ENCODE peak calls at places on chromosomes 5 and 9, in six cellular contexts. C is upper lobe of right lung, K is GM19239, E is non-pigmented ciliary epithelial cell, N is Kasumi-1, T is cerebellum. P is an unnamed sample.

GRCh38 chr9:36033788-36034187 is 2.9 kb upstream of the RECK start:
- DNase-seq in C (no peak), K (no peak), N (no peak), T (no peak), E (no peak), P (no peak)

GRCh38 chr9:22229069-22229468 is 217.6 kb upstream of the DMRTA1 start:
- DNase-seq in N (no peak), C (no peak), K (no peak), E (no peak), T (no peak), P (no peak)

GRCh38 chr9:133099726-133100517 is 21.1 kb downstream of the RALGDS start:
- DNase-seq in K (no peak), C (peak), T (no peak), E (no peak), N (no peak), P (no peak)

GRCh38 chr9:80775515-80775914 is 913.8 kb downstream of the TLE1 start:
- DNase-seq in K (no peak), N (no peak), T (no peak), C (no peak), E (peak), P (peak)

GRCh38 chr9:123445981-123446610 is 90.1 kb downstream of the CRB2 start:
- DNase-seq in T (no peak), C (peak), K (no peak), N (no peak), E (no peak), P (no peak)

GRCh38 chr5:68465133-68465532 is 249.6 kb downstream of the PIK3R1 start:
- DNase-seq in E (no peak), C (no peak), N (no peak), K (no peak), T (no peak), P (no peak)

GRCh38 chr9:120877276-120878034 is 467 bp upstream of the PHF19 start:
- DNase-seq in E (no peak), C (peak), K (peak), T (peak), N (peak), P (peak)

GRCh38 chr5:34474573-34475021 is 181.5 kb upstream of the RAI14 start:
- DNase-seq in T (peak), E (no peak), C (no peak), K (no peak), N (peak), P (peak)

GRCh38 chr9:91659529-91660294 is 236.1 kb upstream of the NFIL3 start:
- DNase-seq in N (no peak), C (no peak), K (no peak), E (no peak), T (no peak), P (peak)

GRCh38 chr5:132498152-132498551 is 7.6 kb upstream of the IRF1 start:
- DNase-seq in C (no peak), T (no peak), E (no peak), N (no peak), K (no peak), P (peak)

GRCh38 chr5:171852255-171852681 is 66.7 kb downstream of the SMIM23 start:
- DNase-seq in K (no peak), N (no peak), T (no peak), E (no peak), C (no peak), P (no peak)

GRCh38 chr9:104927912-104928740 is at the start of gene ABCA1:
- DNase-seq in C (peak), K (peak), N (peak), T (peak), E (no peak), P (peak)

GRCh38 chr9:111828193-111828592 is 33.5 kb upstream of the SHOC1 start:
- DNase-seq in E (no peak), T (no peak), N (no peak), K (no peak), C (no peak), P (peak)

GRCh38 chr9:7376838-7377237 is 422.7 kb downstream of the DMAC1 start:
- DNase-seq in C (no peak), T (no peak), E (no peak), K (no peak), N (no peak), P (no peak)

GRCh38 chr5:140044041-140044440 is 942 bp upstream of the NRG2 start:
- DNase-seq in E (no peak), K (no peak), C (no peak), N (no peak), T (no peak), P (peak)

GRCh38 chr5:109874108-109874507 is 184.4 kb downstream of the MAN2A1 start:
- DNase-seq in T (no peak), C (no peak), E (no peak), N (no peak), K (no peak), P (no peak)

GRCh38 chr9:107251756-107252322 is 31.2 kb upstream of the RAD23B start:
- DNase-seq in E (peak), T (no peak), K (no peak), N (no peak), C (no peak), P (peak)

GRCh38 chr5:80117446-80117845 is 82.3 kb downstream of the THBS4 start:
- DNase-seq in C (no peak), N (no peak), E (no peak), K (no peak), T (no peak), P (peak)

GRCh38 chr9:9791621-9792020 is 821.2 kb downstream of the PTPRD start:
- DNase-seq in C (no peak), E (no peak), N (peak), K (no peak), T (no peak), P (no peak)

GRCh38 chr5:99060306-99061261 is 131.8 kb upstream of the CHD1 start:
- DNase-seq in C (peak), T (peak), E (peak), N (peak), K (peak), P (peak)